ENCODE peak calls at places on chromosome 10, in seven cellular contexts. B is endothelial cell of umbilical vein, R is neuronal stem cell, M is suprapubic skin, A is IMR-90, K is left ventricle myocardium inferior, D is psoas muscle. Q is an unnamed sample. For H3K36me3, the result is how much of the 10 kb centered on the place peaks cover.

GRCh38 chr10:31757831-31758230 is 170.8 kb downstream of the ARHGAP12 start:
- DNase-seq in K (no peak), M (no peak), R (peak), A (no peak), B (no peak), D (no peak), Q (no peak)

GRCh38 chr10:90641731-90642130 is 216.1 kb downstream of the HTR7 start:
- DNase-seq in R (no peak), K (no peak), D (no peak), M (no peak), B (no peak), A (no peak), Q (no peak)

GRCh38 chr10:22997102-22997501 is 69.2 kb downstream of the ARMC3 start:
- DNase-seq in D (no peak), K (no peak), M (no peak), R (no peak), A (peak), B (peak), Q (no peak)

GRCh38 chr10:46328853-46329689 is 42.3 kb downstream of the ANTXRL start:
- DNase-seq in R (no peak), A (no peak), M (no peak), B (no peak), K (no peak), D (no peak), Q (no peak)

GRCh38 chr10:35453855-35454532 is 117.7 kb downstream of the CCNY start:
- DNase-seq in M (no peak), B (peak), D (no peak), A (peak), R (no peak), K (no peak), Q (no peak)

GRCh38 chr10:3763035-3763456 is 22.0 kb downstream of the KLF6 start:
- DNase-seq in A (peak), M (peak), R (no peak), K (no peak), B (no peak), D (no peak), Q (no peak)

GRCh38 chr10:48306265-48306869 is at the start of gene MAPK8:
- DNase-seq in B (peak), K (peak), M (peak), D (peak), A (peak), R (peak), Q (peak)

GRCh38 chr10:47026301-47027107 is 115.3 kb downstream of the PTPN20 start:
- DNase-seq in A (no peak), K (no peak), D (no peak), B (no peak), R (no peak), M (peak), Q (no peak)

GRCh38 chr10:71325258-71325657 is 6.2 kb downstream of the SLC29A3 start:
- DNase-seq in A (no peak), M (no peak), K (no peak), R (no peak), B (no peak), D (no peak), Q (no peak)

GRCh38 chr10:71323407-71323806 is 4.3 kb downstream of the SLC29A3 start:
- DNase-seq in R (no peak), D (no peak), B (peak), K (no peak), M (no peak), A (peak), Q (no peak)

GRCh38 chr10:71330789-71331404 is 11.8 kb downstream of the SLC29A3 start:
- DNase-seq in D (no peak), K (no peak), R (no peak), A (no peak), B (no peak), M (no peak), Q (no peak)

GRCh38 chr10:71324743-71325142 is 5.7 kb downstream of the SLC29A3 start:
- DNase-seq in M (no peak), B (no peak), D (no peak), K (no peak), A (no peak), R (no peak), Q (no peak)

GRCh38 chr10:71326464-71326881 is 7.4 kb downstream of the SLC29A3 start:
- DNase-seq in M (no peak), D (no peak), B (no peak), A (no peak), K (no peak), R (no peak), Q (no peak)
- H3K36me3 ChIP-seq in M (under half), D (under half), B (under half), A (under half), K (under half), R (under half), Q (under half)

DNA sequence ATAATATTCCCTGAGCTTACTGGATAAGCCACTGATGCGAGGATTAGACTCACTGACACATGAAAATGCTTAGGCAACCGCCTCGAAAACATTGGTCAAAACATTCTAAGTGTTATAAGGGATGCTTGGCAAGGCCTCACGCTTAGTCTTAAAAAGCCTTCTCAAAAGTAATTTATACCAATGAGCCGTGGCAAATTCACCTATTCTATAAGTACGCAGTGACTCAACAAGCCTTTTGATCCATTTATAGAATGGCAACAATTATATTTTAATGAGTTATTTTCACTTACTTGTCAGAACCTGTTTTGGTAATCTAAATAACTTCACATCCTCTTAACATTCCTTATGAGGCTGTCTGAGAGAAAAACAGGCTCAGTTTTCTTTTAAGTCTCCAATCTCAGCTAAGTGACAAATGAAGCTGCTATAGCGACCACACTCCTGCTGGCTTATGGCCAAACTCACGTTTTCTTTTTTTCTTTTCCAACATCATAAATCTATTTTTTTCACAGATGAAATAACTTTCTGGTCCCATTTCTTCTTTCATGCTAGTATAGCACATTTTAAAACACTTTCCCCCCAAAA is 121.2 kb upstream of the AFAP1L2 start:
- DNase-seq in B (peak), D (no peak), A (no peak), K (no peak), M (no peak), R (no peak), Q (peak)
- H3K36me3 ChIP-seq in B (under half), D (under half), A (under half), K (under half), M (under half), R (under half), Q (under half)

DNA sequence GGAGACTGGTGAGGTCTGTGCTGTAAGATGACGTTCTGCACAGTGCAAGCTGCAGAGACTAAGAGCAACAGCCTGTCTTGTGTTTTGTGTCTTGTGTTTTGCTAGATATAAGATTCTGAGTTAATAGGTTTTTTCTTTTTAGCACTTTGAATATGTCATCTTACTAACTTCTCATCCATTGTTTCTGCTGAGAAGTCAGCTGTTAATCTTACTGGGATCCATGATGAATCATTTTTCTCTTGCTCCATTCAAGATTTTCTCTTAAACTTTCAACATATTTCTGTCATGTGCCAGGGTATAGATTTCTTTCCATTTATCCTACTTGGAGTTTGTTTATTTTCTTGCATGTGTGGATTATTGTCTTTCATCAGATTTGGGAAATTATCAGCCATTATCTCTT is 290.3 kb downstream of the CELF2 start:
- DNase-seq in B (no peak), R (no peak), D (no peak), K (no peak), M (no peak), A (no peak), Q (no peak)
- H3K36me3 ChIP-seq in B (under half), R (under half), D (under half), K (half or more), M (half or more), A (under half), Q (half or more)

DNA sequence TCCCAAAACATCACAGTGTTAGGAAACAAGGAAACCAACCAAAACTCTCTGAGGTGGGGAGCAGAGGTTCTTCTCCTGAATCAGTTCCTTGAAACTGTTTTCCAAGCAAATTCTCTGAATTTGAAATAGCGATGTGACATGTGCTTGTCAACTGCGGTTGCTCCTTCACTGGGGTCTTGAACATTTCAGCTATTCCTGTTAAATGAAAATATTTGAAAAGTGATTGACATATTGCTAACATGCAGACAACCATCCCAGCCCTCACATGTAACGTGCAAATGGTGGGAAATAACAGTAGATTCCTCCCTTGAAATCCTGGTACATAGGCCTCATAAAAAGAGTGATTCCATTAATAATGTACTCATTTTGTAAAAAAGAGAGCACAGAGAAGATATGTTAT is 15.9 kb downstream of the MKI67 start:
- DNase-seq in B (no peak), M (no peak), A (no peak), K (no peak), R (no peak), D (no peak), Q (no peak)
- H3K36me3 ChIP-seq in B (half or more), M (under half), A (under half), K (under half), R (half or more), D (under half), Q (under half)

GRCh38 chr10:131824371-131825149 is 76.2 kb upstream of the PPP2R2D start:
- DNase-seq in D (no peak), B (no peak), R (no peak), A (no peak), K (no peak), M (peak), Q (no peak)

GRCh38 chr10:131821378-131822012 is 79.3 kb upstream of the PPP2R2D start:
- DNase-seq in D (no peak), M (peak), B (no peak), A (no peak), R (no peak), K (no peak), Q (no peak)

GRCh38 chr10:131822694-131823245 is 78.0 kb upstream of the PPP2R2D start:
- DNase-seq in R (no peak), M (peak), K (no peak), A (no peak), D (no peak), B (no peak), Q (no peak)

GRCh38 chr10:131820626-131821025 is 80.2 kb upstream of the PPP2R2D start:
- DNase-seq in M (peak), B (no peak), A (no peak), D (no peak), K (no peak), R (no peak), Q (no peak)

GRCh38 chr10:131822013-131822693 is 78.7 kb upstream of the PPP2R2D start:
- DNase-seq in M (peak), A (no peak), D (no peak), B (no peak), R (no peak), K (no peak), Q (no peak)
- H3K36me3 ChIP-seq in M (under half), A (under half), D (under half), B (under half), R (under half), K (under half), Q (under half)

GRCh38 chr10:92005978-92006377 is 82.4 kb downstream of the BTAF1 start:
- DNase-seq in M (no peak), B (no peak), R (no peak), A (no peak), D (no peak), K (no peak), Q (no peak)

GRCh38 chr10:92010026-92010713 is 86.6 kb downstream of the BTAF1 start:
- DNase-seq in D (no peak), R (no peak), B (no peak), K (no peak), M (no peak), A (no peak), Q (no peak)

GRCh38 chr10:92011560-92012214 is 88.1 kb downstream of the BTAF1 start:
- DNase-seq in M (no peak), A (peak), B (peak), D (no peak), R (no peak), K (no peak), Q (no peak)

GRCh38 chr10:92014620-92015019 is 91.0 kb downstream of the BTAF1 start:
- DNase-seq in A (no peak), D (no peak), B (no peak), K (no peak), R (no peak), M (no peak), Q (no peak)

DNA sequence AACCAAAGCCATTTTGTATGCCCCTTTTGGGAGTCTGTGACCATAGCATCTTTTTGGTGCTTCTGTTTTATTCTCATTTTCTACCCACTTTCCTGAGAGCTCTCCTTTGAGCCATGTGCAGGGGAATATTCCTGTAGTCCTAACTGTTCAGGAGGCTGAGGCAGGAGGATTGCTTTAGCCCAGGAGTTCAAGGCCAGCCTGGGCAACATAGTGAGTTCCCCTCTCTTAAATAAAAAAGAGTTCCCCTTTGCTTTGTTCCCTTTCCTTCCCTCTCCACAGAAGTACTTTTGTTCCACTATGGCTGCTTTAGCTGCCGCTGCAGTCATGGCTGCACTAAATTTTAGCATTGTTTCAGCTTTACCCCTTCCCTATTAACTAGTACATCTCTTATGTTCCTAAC is 85.9 kb downstream of the BTAF1 start:
- DNase-seq in K (no peak), R (no peak), A (no peak), M (no peak), B (no peak), D (no peak), Q (no peak)
- H3K36me3 ChIP-seq in K (half or more), R (half or more), A (under half), M (under half), B (under half), D (half or more), Q (under half)

GRCh38 chr10:113594673-113595072 is 41.8 kb downstream of the HABP2 start:
- DNase-seq in K (no peak), B (no peak), M (no peak), R (no peak), A (no peak), D (no peak), Q (no peak)
- H3K36me3 ChIP-seq in K (half or more), B (under half), M (under half), R (under half), A (under half), D (half or more), Q (under half)

GRCh38 chr10:14592566-14592965 is 182.1 kb downstream of the FAM107B start:
- DNase-seq in D (no peak), A (no peak), K (no peak), M (no peak), B (no peak), R (no peak), Q (no peak)

GRCh38 chr10:14595526-14596182 is 179.0 kb downstream of the FAM107B start:
- DNase-seq in D (no peak), B (no peak), K (no peak), R (no peak), A (no peak), M (no peak), Q (no peak)

GRCh38 chr10:14593806-14594205 is 180.9 kb downstream of the FAM107B start:
- DNase-seq in R (no peak), M (no peak), K (no peak), D (no peak), A (no peak), B (no peak), Q (no peak)

GRCh38 chr10:14594878-14595525 is 179.7 kb downstream of the FAM107B start:
- DNase-seq in R (no peak), M (no peak), D (no peak), A (no peak), B (no peak), K (no peak), Q (no peak)

GRCh38 chr10:14592026-14592425 is 182.7 kb downstream of the FAM107B start:
- DNase-seq in D (no peak), A (no peak), M (no peak), K (no peak), B (no peak), R (no peak), Q (no peak)
- H3K36me3 ChIP-seq in D (under half), A (under half), M (under half), K (under half), B (under half), R (under half), Q (under half)

GRCh38 chr10:33253411-33253810 is 81.1 kb downstream of the NRP1 start:
- DNase-seq in M (no peak), R (no peak), A (no peak), D (no peak), K (no peak), B (peak), Q (no peak)

GRCh38 chr10:33254556-33255160 is 79.8 kb downstream of the NRP1 start:
- DNase-seq in M (no peak), K (no peak), R (no peak), A (no peak), B (peak), D (no peak), Q (no peak)

GRCh38 chr10:33249659-33250058 is 84.8 kb downstream of the NRP1 start:
- DNase-seq in B (peak), M (no peak), K (no peak), R (no peak), A (no peak), D (no peak), Q (no peak)

GRCh38 chr10:33252324-33252723 is 82.1 kb downstream of the NRP1 start:
- DNase-seq in D (no peak), A (no peak), K (no peak), M (no peak), R (no peak), B (no peak), Q (no peak)

DNA sequence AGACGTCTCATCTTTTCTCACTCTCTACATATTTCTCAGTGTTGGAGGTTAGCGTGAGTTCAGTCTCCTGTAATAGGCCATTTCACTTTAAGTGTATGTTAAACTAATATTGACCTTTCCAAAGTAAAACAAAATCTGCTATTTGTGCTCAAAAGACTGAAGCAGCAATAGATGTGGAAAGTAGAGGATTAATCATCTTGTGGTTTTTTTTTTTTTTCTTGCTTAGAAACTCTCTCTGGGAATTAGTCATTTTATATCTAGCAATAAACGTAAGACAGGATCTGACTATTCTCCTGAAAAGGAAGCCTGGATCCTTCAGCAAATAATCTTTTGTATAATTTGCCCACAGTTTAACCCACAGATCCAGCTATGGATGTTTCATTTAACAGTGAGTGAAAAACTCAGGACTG is 81.7 kb downstream of the NRP1 start:
- DNase-seq in R (no peak), B (peak), A (peak), K (no peak), M (no peak), D (no peak), Q (no peak)
- H3K36me3 ChIP-seq in R (half or more), B (under half), A (under half), K (half or more), M (under half), D (half or more), Q (under half)

Q was measured in CD8-positive, alpha-beta memory T cell.